ENCODE peak calls at places on chromosomes 3 and 15, in four cellular contexts. S is GM12878, T is SK-N-SH, P is K562. D is an unnamed sample.

GRCh38 chr3:178137831-178138230 is 398.4 kb upstream of the KCNMB2 start:
- DNase-seq in S (no peak), T (no peak), P (no peak), D (no peak)

GRCh38 chr3:150168694-150169093 is 198.0 kb upstream of the PFN2 start:
- DNase-seq in S (no peak), T (no peak), P (peak), D (no peak)

GRCh38 chr15:32838338-32838737 is 120.5 kb downstream of the GREM1 start:
- DNase-seq in S (no peak), T (no peak), P (no peak), D (no peak)

GRCh38 chr15:77535845-77536244 is 96.9 kb downstream of the LINGO1 start:
- DNase-seq in S (no peak), T (no peak), P (peak), D (no peak)

GRCh38 chr15:66798426-66799061 is 96.5 kb downstream of the SMAD6 start:
- DNase-seq in S (no peak), T (no peak), P (no peak), D (no peak)

GRCh38 chr3:107124885-107125284 is 252.4 kb upstream of the CCDC54 start:
- DNase-seq in S (no peak), T (no peak), P (peak), D (no peak)

GRCh38 chr15:93049914-93050534 is 39.0 kb downstream of the RGMA start:
- DNase-seq in S (no peak), T (no peak), P (no peak), D (no peak)

GRCh38 chr3:188695251-188695650 is 476.5 kb upstream of the TPRG1 start:
- DNase-seq in S (no peak), T (no peak), P (no peak), D (no peak)

GRCh38 chr15:91694829-91695205 is 158.7 kb upstream of the SLCO3A1 start:
- DNase-seq in S (no peak), T (peak), P (no peak), D (peak)

GRCh38 chr3:149609595-149609994 is 48.2 kb downstream of the WWTR1 start:
- DNase-seq in S (peak), T (no peak), P (no peak), D (peak)

GRCh38 chr3:58112185-58112535 is 98.6 kb downstream of the DNASE1L3 start:
- DNase-seq in S (no peak), T (no peak), P (no peak), D (no peak)

GRCh38 chr3:86708908-86709307 is 282.0 kb downstream of the VGLL3 start:
- DNase-seq in S (no peak), T (no peak), P (no peak), D (no peak)

GRCh38 chr3:197730200-197730599 is 6.5 kb downstream of the RUBCN start:
- DNase-seq in S (no peak), T (no peak), P (peak), D (no peak)

GRCh38 chr3:45309876-45310275 is 78.5 kb upstream of the LARS2 start:
- DNase-seq in S (no peak), T (no peak), P (no peak), D (no peak)

GRCh38 chr3:141699907-141700306 is 38.2 kb upstream of the RNF7 start:
- DNase-seq in S (no peak), T (no peak), P (no peak), D (no peak)

GRCh38 chr3:69776926-69777581 is 37.8 kb downstream of the MITF start:
- DNase-seq in S (no peak), T (no peak), P (no peak), D (no peak)

GRCh38 chr3:165225604-165226003 is 29.4 kb upstream of the SLITRK3 start:
- DNase-seq in S (no peak), T (no peak), P (no peak), D (no peak)

GRCh38 chr3:169573129-169573528 is 90.4 kb downstream of the MECOM start:
- DNase-seq in S (no peak), T (peak), P (no peak), D (no peak)

GRCh38 chr3:69182588-69183299 is 60.3 kb upstream of the LMOD3 start:
- DNase-seq in S (no peak), T (no peak), P (no peak), D (no peak)

GRCh38 chr3:139439278-139439677 is 37.0 kb downstream of the RBP2 start:
- DNase-seq in S (no peak), T (no peak), P (no peak), D (no peak)

GRCh38 chr3:119352863-119353527 is 58.8 kb downstream of the ARHGAP31 start:
- DNase-seq in S (no peak), T (no peak), P (no peak), D (peak)

GRCh38 chr15:36478561-36478960 is 100.9 kb upstream of the CDIN1 start:
- DNase-seq in S (no peak), T (no peak), P (no peak), D (no peak)

GRCh38 chr15:39713846-39714245 is 68.8 kb downstream of the FSIP1 start:
- DNase-seq in S (no peak), T (no peak), P (no peak), D (no peak)

GRCh38 chr15:63349156-63349555 is 32.5 kb downstream of the CA12 start:
- DNase-seq in S (no peak), T (no peak), P (no peak), D (no peak)

GRCh38 chr3:168426196-168426595 is 330.5 kb upstream of the GOLIM4 start:
- DNase-seq in S (no peak), T (no peak), P (no peak), D (no peak)

GRCh38 chr3:184165548-184165947 is 9.1 kb upstream of the AP2M1 start:
- DNase-seq in S (no peak), T (no peak), P (no peak), D (no peak)

GRCh38 chr3:178436773-178437172 is 99.5 kb upstream of the KCNMB2 start:
- DNase-seq in S (no peak), T (peak), P (peak), D (no peak)

GRCh38 chr15:93270937-93271472 is 182.0 kb upstream of the RGMA start:
- DNase-seq in S (no peak), T (no peak), P (no peak), D (no peak)

GRCh38 chr3:23276913-23277658 is 74.0 kb downstream of the UBE2E2 start:
- DNase-seq in S (no peak), T (peak), P (no peak), D (no peak)

GRCh38 chr15:40439461-40440299 is 1.1 kb upstream of the BAHD1 start:
- DNase-seq in S (no peak), T (peak), P (peak), D (peak)

GRCh38 chr3:113194747-113195400 is 16.5 kb upstream of the BOC start:
- DNase-seq in S (no peak), T (peak), P (no peak), D (no peak)

GRCh38 chr3:114408763-114409162 is 114.9 kb downstream of the TIGIT start:
- DNase-seq in S (no peak), T (peak), P (no peak), D (no peak)
- TF ChIP-seq SIN3A in S (no peak), T (no peak), P (no peak), D (no peak)

DNA sequence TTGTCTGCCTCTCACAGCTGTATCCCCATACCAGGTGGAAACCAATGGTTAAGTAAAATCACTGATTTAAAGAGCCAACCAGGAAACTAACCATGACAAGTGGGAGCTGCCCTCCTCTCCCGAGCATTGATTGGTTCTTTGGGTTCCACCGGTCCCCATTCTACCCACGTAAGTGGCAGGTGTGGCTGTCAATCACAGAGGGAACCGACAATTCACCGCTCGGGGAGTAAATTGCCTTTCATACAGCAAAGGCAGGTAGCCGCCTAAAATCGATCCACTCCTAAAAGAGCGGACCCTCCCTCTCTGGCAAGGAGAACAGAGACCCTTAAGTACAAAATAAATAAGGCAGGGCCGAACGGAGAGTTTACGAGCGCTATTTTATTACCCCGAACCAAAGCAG is 1.2 kb downstream of the ERC2 start:
- DNase-seq in S (no peak), T (peak), P (peak), D (peak)
- TF ChIP-seq GABPA in S (no peak), T (no peak), P (no peak), D (no peak)

DNA sequence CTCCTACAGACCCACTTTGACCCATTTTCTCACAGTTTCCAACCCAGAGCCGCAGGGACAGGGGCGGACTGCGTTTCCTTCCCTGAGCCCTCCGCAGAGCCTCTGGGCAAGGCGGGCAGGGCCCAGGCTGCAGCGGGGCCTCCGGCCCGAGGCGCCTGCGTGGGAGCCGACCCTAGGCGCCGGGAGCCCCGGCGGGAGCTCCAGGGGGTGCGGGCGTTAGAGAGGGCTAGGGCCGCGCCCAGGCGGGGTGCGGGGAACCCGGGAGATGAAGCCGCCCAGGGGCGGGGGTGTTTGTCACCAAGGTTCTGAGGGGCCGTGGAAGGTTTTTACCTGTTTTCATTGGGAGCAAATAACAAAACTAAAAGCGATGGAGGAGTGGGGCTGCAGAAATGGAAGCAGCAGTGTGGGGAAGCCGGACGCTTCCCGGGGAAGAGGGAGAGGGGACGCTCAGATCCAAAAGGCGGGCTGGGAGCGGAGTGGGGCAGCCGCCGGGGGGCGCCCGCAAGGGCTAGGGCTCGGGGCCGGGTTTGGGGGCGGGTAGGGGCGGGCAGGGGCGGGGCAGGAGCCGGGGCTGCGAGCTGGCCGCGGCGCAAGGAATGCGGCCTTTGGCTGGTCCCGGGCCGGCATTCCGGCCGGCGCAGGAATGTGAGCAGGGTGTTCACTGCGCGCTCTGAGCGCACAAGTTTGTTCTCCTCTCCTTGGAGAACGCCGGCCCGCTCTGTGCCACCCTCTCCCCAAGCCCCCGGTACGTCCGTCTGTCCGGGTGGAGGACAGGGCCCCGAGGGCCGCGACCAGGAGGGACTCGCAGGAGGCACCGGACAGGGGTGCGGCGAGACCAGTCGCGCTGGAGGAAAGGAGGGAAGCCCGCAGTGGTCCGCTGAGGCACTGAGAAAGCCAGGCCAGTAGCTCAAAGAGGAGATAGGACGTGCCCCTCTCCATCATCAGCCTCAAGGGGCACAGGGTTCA is 61.1 kb downstream of the AMOTL2 start:
- DNase-seq in S (no peak), T (no peak), P (peak), D (peak)
- TF ChIP-seq REST in S (no peak), T (no peak), P (no peak), D (no peak)

GRCh38 chr3:127658234-127658633 is 14.5 kb upstream of the ABTB1 start:
- DNase-seq in S (no peak), T (no peak), P (no peak), D (no peak)

GRCh38 chr3:127665586-127665985 is 7.2 kb upstream of the ABTB1 start:
- DNase-seq in S (no peak), T (no peak), P (no peak), D (no peak)

GRCh38 chr3:127666684-127667083 is 6.1 kb upstream of the ABTB1 start:
- DNase-seq in S (no peak), T (no peak), P (no peak), D (no peak)

GRCh38 chr3:127660621-127661253 is 12.0 kb upstream of the ABTB1 start:
- DNase-seq in S (no peak), T (no peak), P (no peak), D (no peak)

DNA sequence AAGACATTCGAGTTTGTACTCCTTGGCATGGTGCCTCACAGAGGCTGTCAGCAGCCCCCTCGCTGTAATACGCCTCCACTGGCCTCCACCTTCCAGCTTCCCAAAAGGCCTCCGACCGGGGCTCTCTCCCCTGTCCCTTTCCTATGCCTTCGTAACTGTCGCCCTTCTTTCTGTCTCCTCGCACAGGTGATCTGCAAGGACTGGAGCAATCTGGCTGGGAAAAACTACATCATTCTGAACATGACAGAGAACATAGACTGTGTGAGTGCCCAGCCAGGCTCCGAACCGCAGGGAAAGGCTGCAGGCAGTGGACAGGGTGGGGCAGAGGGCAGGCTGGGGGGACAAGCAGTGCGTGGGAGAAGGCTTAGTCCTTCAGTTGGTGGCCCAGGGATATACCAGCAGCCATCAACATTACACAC is 10.7 kb upstream of the ABTB1 start:
- DNase-seq in S (no peak), T (no peak), P (no peak), D (no peak)
- TF ChIP-seq SIN3A in S (no peak), T (no peak), P (no peak), D (no peak)

GRCh38 chr3:55445551-55445950 is 41.6 kb downstream of the WNT5A start:
- DNase-seq in S (no peak), T (no peak), P (no peak), D (peak)
- TF ChIP-seq GABPA in S (no peak), T (no peak), P (no peak), D (peak)

GRCh38 chr3:134373942-134374790 is at the start of gene AMOTL2:
- DNase-seq in S (no peak), T (peak), P (peak), D (peak)
- TF ChIP-seq REST in S (no peak), T (peak), P (no peak), D (no peak)

GRCh38 chr3:4720316-4721075 is 227.3 kb downstream of the ITPR1 start:
- DNase-seq in S (no peak), T (no peak), P (peak), D (peak)

GRCh38 chr3:4723921-4724698 is 231.0 kb downstream of the ITPR1 start:
- DNase-seq in S (no peak), T (no peak), P (no peak), D (peak)

GRCh38 chr3:4719011-4719649 is 226.0 kb downstream of the ITPR1 start:
- DNase-seq in S (no peak), T (no peak), P (no peak), D (no peak)

GRCh38 chr3:4721511-4721911 is 228.4 kb downstream of the ITPR1 start:
- DNase-seq in S (no peak), T (no peak), P (no peak), D (no peak)

GRCh38 chr3:4722103-4722502 is 229.0 kb downstream of the ITPR1 start:
- DNase-seq in S (no peak), T (peak), P (peak), D (peak)
- TF ChIP-seq SIN3A in S (no peak), T (no peak), P (no peak), D (no peak)

DNA sequence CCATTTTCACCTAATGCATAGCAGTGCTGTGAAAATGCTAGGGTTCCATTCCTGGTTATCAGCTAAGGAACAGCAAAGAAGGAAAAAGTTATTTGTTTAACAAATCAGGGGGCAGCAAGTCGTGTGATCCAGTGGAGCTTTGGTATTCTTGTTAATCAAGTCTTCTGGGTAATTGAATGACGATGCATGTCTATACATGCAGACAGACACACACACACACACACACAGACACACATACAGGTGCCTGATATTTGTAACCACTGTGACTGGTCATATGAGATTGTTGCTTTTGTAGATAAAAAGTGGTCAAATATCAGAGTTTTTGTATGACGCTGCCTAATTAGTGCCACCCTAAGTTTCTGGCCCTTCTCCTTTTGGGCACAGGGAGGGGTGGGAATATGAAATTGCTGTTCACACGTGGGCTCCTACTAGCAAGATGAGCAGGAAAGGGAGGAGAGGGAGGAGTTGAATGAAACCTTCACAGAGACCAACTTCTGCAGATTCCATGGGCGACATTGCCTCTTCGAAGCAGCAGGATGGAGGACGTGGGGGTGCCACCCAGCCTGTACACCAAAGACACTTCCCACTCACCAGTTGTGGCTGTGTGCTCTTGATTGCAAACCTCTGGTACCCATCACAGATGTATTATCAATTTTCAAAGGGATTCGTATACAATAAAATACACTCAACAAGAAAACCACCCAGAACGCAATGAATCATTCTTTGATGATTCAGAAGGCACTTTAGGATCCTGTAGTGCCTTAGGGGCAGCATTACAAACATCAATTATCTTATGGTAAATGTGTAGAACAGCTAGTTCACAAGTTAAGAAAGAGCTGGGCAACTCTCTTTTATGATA is 281.9 kb upstream of the ICE2 start:
- DNase-seq in S (no peak), T (no peak), P (no peak), D (no peak)
- TF ChIP-seq GABPA in S (no peak), T (no peak), P (no peak), D (no peak)

D was measured in HepG2.